ENCODE peak calls at places on chromosomes 2 and 18, in nine cellular contexts. P is GM13977, Z is AG09309, Q is endothelial cell of umbilical vein, U is progenitor cell of endocrine pancreas, G is BJ, V is cardiac fibroblast, H is fibroblast of pulmonary artery, C is GM06990. R is an unnamed sample.

GRCh38 chr2:237692601-237693079 is 65.3 kb downstream of the LRRFIP1 start:
- DNase-seq in P (no peak), C (no peak), U (no peak), H (no peak), Z (no peak), V (peak), Q (peak), G (no peak), R (no peak)

GRCh38 chr2:191384829-191385228 is 139.6 kb downstream of the MYO1B start:
- DNase-seq in Q (peak), U (no peak), V (peak), C (no peak), Z (no peak), P (no peak), G (no peak), H (no peak), R (no peak)

GRCh38 chr2:202909394-202910192 is 1.9 kb downstream of the WDR12 start:
- DNase-seq in C (no peak), Z (no peak), P (no peak), U (no peak), V (peak), H (peak), Q (no peak), G (no peak), R (no peak)

GRCh38 chr18:75128051-75128605 is 80.8 kb downstream of the PTGR3 start:
- DNase-seq in Q (no peak), V (no peak), U (no peak), C (no peak), Z (no peak), P (no peak), H (no peak), G (no peak), R (no peak)

GRCh38 chr2:128520787-128521186 is 202.1 kb upstream of the HS6ST1 start:
- DNase-seq in G (no peak), Q (no peak), Z (no peak), U (no peak), H (no peak), P (peak), C (peak), V (no peak), R (no peak)

GRCh38 chr2:163364736-163365135 is 371.1 kb downstream of the FIGN start:
- DNase-seq in Q (no peak), U (no peak), H (no peak), C (no peak), Z (no peak), P (no peak), G (no peak), V (no peak), R (no peak)

GRCh38 chr18:7605705-7606104 is 38.6 kb downstream of the PTPRM start:
- DNase-seq in V (no peak), P (no peak), U (no peak), H (no peak), G (no peak), Q (no peak), Z (no peak), C (no peak), R (no peak)

GRCh38 chr2:237538001-237538720 is 28.2 kb upstream of the PRLH start:
- DNase-seq in U (no peak), G (no peak), Q (no peak), P (no peak), C (no peak), H (no peak), Z (no peak), V (no peak), R (no peak)

GRCh38 chr18:10726198-10727068 is 200.6 kb downstream of the NAPG start:
- DNase-seq in P (peak), H (no peak), C (no peak), G (no peak), Q (no peak), Z (no peak), V (no peak), U (no peak), R (no peak)

GRCh38 chr2:53131416-53131815 is 636.2 kb upstream of the CHAC2 start:
- DNase-seq in P (no peak), H (peak), Z (no peak), G (no peak), U (no peak), Q (no peak), V (peak), C (no peak), R (no peak)

GRCh38 chr2:67777010-67777409 is 285.8 kb downstream of the C1D start:
- DNase-seq in C (no peak), U (no peak), Z (no peak), Q (no peak), G (no peak), H (no peak), P (no peak), V (no peak), R (no peak)

GRCh38 chr2:194223173-194223670 is 1433.8 kb upstream of the SLC39A10 start:
- DNase-seq in Z (no peak), H (no peak), G (no peak), C (no peak), P (no peak), U (no peak), Q (no peak), V (no peak), R (no peak)

GRCh38 chr2:102753563-102754159 is 8.2 kb upstream of the TMEM182 start:
- DNase-seq in P (peak), Z (peak), Q (peak), G (no peak), U (no peak), C (no peak), V (peak), H (peak), R (no peak)

GRCh38 chr2:222854773-222855700 is 5.8 kb upstream of the ACSL3 start:
- DNase-seq in G (no peak), Q (no peak), Z (no peak), U (no peak), V (no peak), C (no peak), H (peak), P (no peak), R (no peak)

GRCh38 chr2:14418110-14418509 is 214.4 kb upstream of the LRATD1 start:
- DNase-seq in C (peak), U (no peak), V (peak), P (no peak), Q (no peak), Z (no peak), G (no peak), H (no peak), R (no peak)

GRCh38 chr2:42510191-42510929 is 16.6 kb upstream of the KCNG3 start:
- DNase-seq in G (no peak), Z (no peak), Q (peak), C (no peak), U (no peak), P (no peak), V (no peak), H (peak), R (no peak)

GRCh38 chr2:23249348-23249747 is 135.6 kb upstream of the KLHL29 start:
- DNase-seq in U (no peak), G (no peak), Z (no peak), Q (no peak), P (no peak), H (no peak), C (no peak), V (no peak), R (no peak)

GRCh38 chr2:229372207-229372606 is 101.1 kb upstream of the PID1 start:
- DNase-seq in C (no peak), H (no peak), Q (no peak), P (no peak), V (no peak), Z (no peak), G (no peak), U (no peak), R (no peak)

GRCh38 chr18:68796936-68797690 is 767 bp upstream of the CCDC102B start:
- DNase-seq in Q (peak), G (peak), P (no peak), H (peak), Z (peak), C (no peak), V (peak), U (no peak), R (no peak)

GRCh38 chr2:143684731-143685364 is 555.6 kb downstream of the ARHGAP15 start:
- DNase-seq in P (no peak), V (no peak), Q (no peak), U (no peak), Z (no peak), G (no peak), H (no peak), C (no peak), R (no peak)

DNA sequence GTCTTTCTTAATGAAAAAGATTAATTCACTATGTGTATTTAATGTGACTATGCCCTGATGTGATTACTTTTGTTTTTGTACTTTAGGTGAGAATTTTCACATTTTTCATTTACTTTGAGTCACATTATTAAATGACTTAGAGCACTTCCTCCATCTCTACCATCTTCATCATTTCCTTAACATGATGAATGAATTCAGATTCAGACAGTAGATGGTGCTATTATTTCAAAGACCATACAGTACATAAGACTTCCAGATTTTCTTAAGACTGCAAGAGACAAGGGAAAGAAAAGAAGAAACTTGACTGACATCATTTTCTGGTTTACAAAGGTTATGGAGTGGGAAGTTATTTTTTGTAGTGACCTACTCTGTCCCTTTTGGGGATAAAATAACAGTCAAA is 1010.6 kb upstream of the NXPH2 start:
- DNase-seq in Q (peak), P (peak), C (no peak), G (no peak), U (no peak), V (peak), Z (no peak), H (peak), R (no peak)
- TF ChIP-seq CTCF in Q (no peak), P (peak), C (no peak), G (no peak), U (peak), V (no peak), Z (no peak), H (peak), R (peak)

GRCh38 chr2:172467382-172467781 is 40.0 kb downstream of the ITGA6 start:
- DNase-seq in Q (no peak), Z (no peak), H (peak), C (no peak), P (no peak), V (peak), U (no peak), G (no peak), R (no peak)
- TF ChIP-seq CTCF in Q (no peak), Z (no peak), H (peak), C (peak), P (peak), V (peak), U (no peak), G (peak), R (peak)

DNA sequence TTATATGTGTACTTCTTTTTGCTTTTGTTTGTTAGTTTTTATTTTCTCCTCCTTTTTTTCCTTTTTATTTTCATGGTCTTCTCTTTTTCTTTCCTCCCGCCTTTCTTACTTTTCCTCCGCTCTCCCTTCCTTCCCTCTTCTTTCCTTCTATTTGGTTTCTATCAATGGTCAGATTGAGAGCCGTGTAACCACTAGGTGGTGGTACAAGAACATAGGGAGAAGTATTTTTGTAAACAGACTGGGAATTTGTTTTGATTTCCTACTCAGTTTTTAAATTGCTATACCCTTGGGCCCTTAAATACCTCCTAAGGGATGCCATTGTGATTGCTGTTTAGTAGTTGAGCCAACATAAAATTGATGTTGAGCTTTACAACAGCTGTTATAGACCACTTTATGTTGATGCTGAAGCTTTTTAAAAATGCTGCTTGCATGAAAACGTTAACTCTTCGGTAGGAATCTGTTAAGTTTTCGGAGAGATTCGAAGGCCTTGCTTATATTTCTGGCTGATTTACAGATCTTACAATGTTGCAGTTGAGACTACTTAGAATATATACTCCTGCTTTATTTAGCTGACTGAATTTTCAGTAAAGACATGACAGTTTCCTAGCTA is 124.2 kb downstream of the UBE2E3 start:
- DNase-seq in Q (peak), Z (peak), G (no peak), V (peak), H (peak), C (no peak), U (no peak), P (no peak), R (no peak)
- TF ChIP-seq CTCF in Q (peak), Z (peak), G (peak), V (peak), H (peak), C (peak), U (peak), P (peak), R (peak)

GRCh38 chr2:233819884-233820765 is 34.2 kb downstream of the HJURP start:
- DNase-seq in U (no peak), V (no peak), H (no peak), C (no peak), P (no peak), Q (no peak), Z (no peak), G (no peak), R (peak)

GRCh38 chr2:233822101-233822771 is 32.1 kb downstream of the HJURP start:
- DNase-seq in Q (no peak), V (no peak), G (no peak), Z (no peak), H (no peak), C (no peak), U (no peak), P (no peak), R (peak)

GRCh38 chr2:233821709-233822100 is 32.6 kb downstream of the HJURP start:
- DNase-seq in Q (no peak), U (no peak), G (no peak), C (no peak), P (no peak), Z (no peak), H (no peak), V (no peak), R (peak)

GRCh38 chr2:233821196-233821595 is 33.1 kb downstream of the HJURP start:
- DNase-seq in Q (no peak), U (no peak), H (no peak), Z (no peak), C (no peak), G (no peak), V (no peak), P (no peak), R (no peak)

DNA sequence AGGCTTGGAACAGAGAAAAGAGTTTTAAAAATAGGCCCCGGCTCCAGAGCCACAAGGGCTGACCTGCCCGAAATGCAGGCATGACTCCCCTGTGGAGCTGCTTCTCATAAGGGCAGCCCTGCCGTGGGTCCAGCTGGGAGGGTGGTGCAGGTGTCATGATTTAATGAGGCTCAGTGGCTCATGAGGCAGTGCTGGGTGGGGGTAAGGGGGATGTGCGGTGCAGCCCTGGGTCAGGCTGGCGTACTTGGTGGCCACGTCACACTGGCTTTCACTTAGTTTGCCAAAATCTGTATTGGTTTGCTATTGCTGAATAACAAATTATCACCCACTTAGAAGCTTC is 33.6 kb downstream of the HJURP start:
- DNase-seq in Z (no peak), V (no peak), C (no peak), P (no peak), U (no peak), H (no peak), Q (no peak), G (no peak), R (no peak)
- TF ChIP-seq CTCF in Z (no peak), V (no peak), C (no peak), P (no peak), U (no peak), H (no peak), Q (no peak), G (no peak), R (no peak)

DNA sequence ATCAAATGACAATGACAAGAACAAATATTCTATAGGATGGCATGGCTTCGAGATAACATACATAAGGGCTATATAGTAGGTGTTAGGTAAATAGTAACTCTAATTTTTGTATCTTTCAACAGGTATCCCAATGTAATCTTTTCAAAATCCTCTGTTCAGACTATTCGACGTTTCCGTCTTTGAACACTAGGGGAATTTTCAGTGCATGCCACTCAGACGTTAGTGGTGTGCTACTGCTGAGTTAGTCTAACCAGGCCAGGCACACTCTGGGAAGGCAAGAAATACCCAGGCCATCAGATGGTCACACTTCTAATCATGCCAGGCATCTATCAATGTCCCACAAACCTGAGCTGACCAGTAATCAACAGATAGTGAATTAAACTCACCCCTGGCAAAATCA is 14.6 kb upstream of the CREG2 start:
- DNase-seq in H (no peak), Z (no peak), C (no peak), P (no peak), U (no peak), V (no peak), G (no peak), Q (no peak), R (no peak)
- TF ChIP-seq CTCF in H (no peak), Z (no peak), C (peak), P (no peak), U (peak), V (no peak), G (no peak), Q (no peak), R (peak)

GRCh38 chr2:46230677-46231425 is 66.4 kb upstream of the EPAS1 start:
- DNase-seq in Q (no peak), U (no peak), Z (no peak), C (no peak), H (no peak), P (no peak), G (no peak), V (no peak), R (no peak)

GRCh38 chr2:46230115-46230571 is 67.1 kb upstream of the EPAS1 start:
- DNase-seq in C (peak), V (no peak), H (no peak), U (no peak), Q (no peak), G (no peak), Z (no peak), P (no peak), R (no peak)

GRCh38 chr2:46231721-46232120 is 65.5 kb upstream of the EPAS1 start:
- DNase-seq in U (no peak), P (no peak), V (no peak), H (no peak), Z (no peak), G (no peak), C (no peak), Q (no peak), R (no peak)

GRCh38 chr2:46227674-46228289 is 69.4 kb upstream of the EPAS1 start:
- DNase-seq in Q (no peak), Z (no peak), G (no peak), P (no peak), U (no peak), V (no peak), C (no peak), H (no peak), R (no peak)

GRCh38 chr2:46229134-46230063 is 67.8 kb upstream of the EPAS1 start:
- DNase-seq in V (peak), C (peak), Z (no peak), U (no peak), H (peak), P (peak), G (no peak), Q (no peak), R (no peak)
- TF ChIP-seq CTCF in V (peak), C (no peak), Z (no peak), U (no peak), H (no peak), P (no peak), G (no peak), Q (no peak), R (peak)

GRCh38 chr2:221264318-221264717 is 307.8 kb downstream of the EPHA4 start:
- DNase-seq in Z (no peak), Q (no peak), H (no peak), G (no peak), P (no peak), C (no peak), U (no peak), V (no peak), R (no peak)
- TF ChIP-seq CTCF in Z (no peak), Q (no peak), H (no peak), G (no peak), P (no peak), C (no peak), U (no peak), V (no peak), R (peak)

GRCh38 chr2:197086500-197086899 is 160.0 kb upstream of the PGAP1 start:
- DNase-seq in Z (no peak), C (no peak), H (no peak), P (peak), Q (no peak), U (no peak), G (no peak), V (no peak), R (no peak)

GRCh38 chr2:197081294-197081693 is 154.8 kb upstream of the PGAP1 start:
- DNase-seq in U (no peak), Z (no peak), V (no peak), Q (no peak), C (no peak), P (no peak), H (no peak), G (no peak), R (no peak)

GRCh38 chr2:197089659-197090058 is 163.2 kb upstream of the PGAP1 start:
- DNase-seq in P (no peak), H (no peak), Q (no peak), C (no peak), V (no peak), G (no peak), U (no peak), Z (no peak), R (no peak)

GRCh38 chr2:197088694-197089093 is 162.2 kb upstream of the PGAP1 start:
- DNase-seq in P (no peak), U (no peak), V (no peak), Z (peak), Q (no peak), C (no peak), H (peak), G (no peak), R (no peak)

DNA sequence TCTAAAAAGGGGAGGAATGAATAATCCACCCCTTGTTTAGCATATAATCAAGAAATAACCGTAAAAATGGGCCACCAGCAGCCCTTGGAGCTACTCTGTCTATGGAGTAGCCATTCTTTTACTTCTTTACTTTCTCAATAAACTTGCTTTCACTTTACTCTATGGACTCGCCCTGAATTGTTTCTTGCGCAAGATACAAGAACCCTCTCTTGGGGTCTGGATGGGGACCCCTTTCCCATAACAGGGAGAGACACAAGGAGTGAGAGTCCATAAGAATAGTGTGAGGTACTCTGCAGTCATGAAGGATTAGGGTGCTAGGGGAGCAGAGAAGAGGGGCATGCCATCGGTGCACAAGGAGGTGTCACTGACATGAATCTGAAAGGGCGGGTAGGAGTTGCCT is 159.2 kb upstream of the PGAP1 start:
- DNase-seq in U (no peak), P (no peak), V (no peak), Z (no peak), Q (no peak), H (no peak), G (no peak), C (no peak), R (no peak)
- TF ChIP-seq CTCF in U (no peak), P (no peak), V (no peak), Z (no peak), Q (no peak), H (no peak), G (no peak), C (no peak), R (no peak)

GRCh38 chr2:73728711-73729110 is 8.4 kb downstream of the TPRKB start:
- DNase-seq in Q (no peak), C (no peak), U (no peak), G (no peak), Z (no peak), H (no peak), P (no peak), V (no peak), R (no peak)

GRCh38 chr2:73730810-73731209 is 6.3 kb downstream of the TPRKB start:
- DNase-seq in Q (peak), G (no peak), V (no peak), H (no peak), P (no peak), C (no peak), U (no peak), Z (no peak), R (no peak)

DNA sequence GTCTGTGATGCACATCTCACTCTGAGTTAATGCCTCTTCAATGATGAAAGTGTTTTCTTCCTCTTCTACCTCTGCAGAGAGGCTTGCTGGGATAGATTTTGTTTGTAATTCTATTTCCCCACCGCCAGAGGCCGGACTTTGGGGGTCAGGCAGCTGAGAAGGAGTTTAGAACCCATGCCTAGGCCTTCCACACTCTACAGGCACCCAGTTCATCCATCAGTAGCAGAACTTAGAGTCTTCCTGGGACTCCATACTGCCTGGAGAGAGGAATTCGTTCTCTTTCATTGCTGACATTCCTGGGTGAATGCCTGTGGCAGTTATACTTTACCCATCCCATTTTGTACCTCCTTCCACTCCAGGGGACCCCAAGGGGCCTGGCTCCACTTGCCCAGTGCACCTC is 9.1 kb downstream of the TPRKB start:
- DNase-seq in P (no peak), V (no peak), H (no peak), G (no peak), U (no peak), Z (no peak), Q (no peak), C (no peak), R (no peak)
- TF ChIP-seq CTCF in P (no peak), V (no peak), H (no peak), G (no peak), U (no peak), Z (no peak), Q (no peak), C (no peak), R (no peak)